ENCODE peak calls at places on chromosomes 4 and X, in five cellular contexts. Q, P, V, F and W are unnamed samples.

GRCh38 chrX:48937065-48937907 is 18.5 kb upstream of the PIM2 start:
- DNase-seq in Q (no peak), P (no peak), V (peak), F (no peak), W (peak)

GRCh38 chr4:172573899-172574298 is 594.7 kb upstream of the GALNT7 start:
- DNase-seq in Q (no peak), P (no peak), V (no peak), F (no peak), W (peak)

GRCh38 chr4:175998782-175999181 is 66.9 kb upstream of the WDR17 start:
- DNase-seq in Q (no peak), P (peak), V (no peak), F (peak), W (no peak)

GRCh38 chr4:78070731-78071282 is 13.7 kb downstream of the FRAS1 start:
- DNase-seq in Q (no peak), P (no peak), V (no peak), F (no peak), W (no peak)

GRCh38 chrX:10795721-10796120 is 175.3 kb upstream of the MID1 start:
- DNase-seq in Q (peak), P (no peak), V (no peak), F (no peak), W (peak)

GRCh38 chr4:1868293-1868692 is 2.9 kb upstream of the NSD2 start:
- DNase-seq in Q (no peak), P (no peak), V (no peak), F (no peak), W (no peak)

GRCh38 chr4:15077969-15078368 is 75.7 kb downstream of the CPEB2 start:
- DNase-seq in Q (peak), P (no peak), V (no peak), F (peak), W (peak)

GRCh38 chr4:153318696-153319320 is 25.7 kb upstream of the MND1 start:
- DNase-seq in Q (peak), P (peak), V (no peak), F (peak), W (peak)

GRCh38 chr4:81758865-81759264 is 287.2 kb upstream of the RASGEF1B start:
- DNase-seq in Q (no peak), P (no peak), V (no peak), F (no peak), W (no peak)

GRCh38 chrX:28668303-28668702 is 81.1 kb downstream of the IL1RAPL1 start:
- DNase-seq in Q (no peak), P (no peak), V (no peak), F (no peak), W (no peak)